ENCODE peak calls at places on chromosome 14, in four cellular contexts. N is neuronal stem cell, S is fibroblast of lung, F is mesenchymal stem cell. B is an unnamed sample.

GRCh38 chr14:88667555-88668273 is 104.9 kb downstream of the ZC3H14 start:
- DNase-seq in N (peak), S (peak), F (peak), B (peak)

GRCh38 chr14:75280831-75281690 is 2.4 kb downstream of the FOS start:
- DNase-seq in N (no peak), S (peak), F (peak), B (peak)

GRCh38 chr14:78023112-78023511 is 147.1 kb upstream of the NRXN3 start:
- DNase-seq in N (no peak), S (no peak), F (no peak), B (no peak)

GRCh38 chr14:104390221-104390931 is 189.2 kb upstream of the C14orf180 start:
- DNase-seq in N (no peak), S (no peak), F (no peak), B (no peak)

GRCh38 chr14:71365305-71365865 is 458.1 kb downstream of the PCNX1 start:
- DNase-seq in N (no peak), S (no peak), F (no peak), B (peak)

GRCh38 chr14:58587271-58587670 is 50.5 kb upstream of the DACT1 start:
- DNase-seq in N (no peak), S (peak), F (peak), B (peak)

GRCh38 chr14:58414845-58415244 is 12.5 kb downstream of the TIMM9 start:
- DNase-seq in N (no peak), S (no peak), F (no peak), B (no peak)

GRCh38 chr14:101549154-101549553 is 12.1 kb upstream of the DIO3 start:
- DNase-seq in N (no peak), S (no peak), F (no peak), B (no peak)

GRCh38 chr14:37763266-37763665 is 167.8 kb downstream of the TTC6 start:
- DNase-seq in N (no peak), S (no peak), F (no peak), B (no peak)

GRCh38 chr14:81243499-81243898 is 22.7 kb upstream of the GTF2A1 start:
- DNase-seq in N (no peak), S (no peak), F (no peak), B (no peak)

GRCh38 chr14:70808023-70808401 is 1.3 kb downstream of the MAP3K9 start:
- DNase-seq in N (no peak), S (no peak), F (no peak), B (no peak)

GRCh38 chr14:38618514-38618913 is 362.6 kb upstream of the CLEC14A start:
- DNase-seq in N (no peak), S (no peak), F (no peak), B (no peak)

GRCh38 chr14:76500011-76500410 is 124.1 kb downstream of the ESRRB start:
- DNase-seq in N (no peak), S (no peak), F (no peak), B (peak)

GRCh38 chr14:77071938-77072388 is 26.1 kb upstream of the CIPC start:
- DNase-seq in N (no peak), S (peak), F (no peak), B (peak)

GRCh38 chr14:50272498-50272897 is 39.5 kb downstream of the L2HGDH start:
- DNase-seq in N (no peak), S (no peak), F (no peak), B (no peak)

GRCh38 chr14:58082491-58083098 is 69.4 kb downstream of the ARMH4 start:
- DNase-seq in N (no peak), S (peak), F (peak), B (peak)

GRCh38 chr14:89310211-89310610 is 106.8 kb downstream of the FOXN3 start:
- DNase-seq in N (no peak), S (no peak), F (no peak), B (no peak)

GRCh38 chr14:23114669-23115491 is 4.2 kb downstream of the CEBPE start:
- DNase-seq in N (no peak), S (peak), F (peak), B (peak)

GRCh38 chr14:101222362-101223090 is 319.0 kb upstream of the RTL1 start:
- DNase-seq in N (peak), S (no peak), F (no peak), B (no peak)

GRCh38 chr14:79009286-79009685 is 839.1 kb downstream of the NRXN3 start:
- DNase-seq in N (no peak), S (no peak), F (no peak), B (no peak)

GRCh38 chr14:92719890-92720323 is 28.5 kb downstream of the LGMN start:
- DNase-seq in N (no peak), S (no peak), F (peak), B (no peak)

GRCh38 chr14:64400829-64401459 is 12.8 kb downstream of the MTHFD1 start:
- DNase-seq in N (no peak), S (no peak), F (no peak), B (no peak)

GRCh38 chr14:66782853-66783252 is 274.9 kb downstream of the GPHN start:
- DNase-seq in N (no peak), S (no peak), F (no peak), B (no peak)

GRCh38 chr14:73644531-73645247 is at the start of gene DNAL1:
- DNase-seq in N (peak), S (peak), F (peak), B (peak)

GRCh38 chr14:59347511-59347900 is 117.7 kb downstream of the GPR135 start:
- DNase-seq in N (no peak), S (no peak), F (no peak), B (no peak)

GRCh38 chr14:77376380-77376770 is 519 bp downstream of the TMED8 start:
- DNase-seq in N (peak), S (peak), F (peak), B (no peak)

GRCh38 chr14:64591809-64592208 is 42.0 kb downstream of the PPP1R36 start:
- DNase-seq in N (no peak), S (no peak), F (peak), B (peak)

GRCh38 chr14:73276836-73277235 is 39.5 kb downstream of the PAPLN start:
- DNase-seq in N (no peak), S (no peak), F (no peak), B (no peak)

GRCh38 chr14:94036328-94037167 is 10.4 kb downstream of the OTUB2 start:
- DNase-seq in N (peak), S (peak), F (peak), B (peak)

GRCh38 chr14:30223385-30223785 is 295.7 kb upstream of the PRKD1 start:
- DNase-seq in N (no peak), S (peak), F (peak), B (peak)

GRCh38 chr14:75995372-75996041 is 9.9 kb downstream of the IFT43 start:
- DNase-seq in N (no peak), S (peak), F (no peak), B (peak)

GRCh38 chr14:100577986-100578431 is 9.2 kb downstream of the BEGAIN start:
- DNase-seq in N (no peak), S (no peak), F (no peak), B (no peak)

GRCh38 chr14:101083564-101084435 is 180.3 kb upstream of the RTL1 start:
- DNase-seq in N (no peak), S (no peak), F (no peak), B (no peak)

GRCh38 chr14:59482471-59483331 is 1.5 kb downstream of the L3HYPDH start:
- DNase-seq in N (no peak), S (peak), F (peak), B (peak)

GRCh38 chr14:68667313-68667791 is 125.5 kb downstream of the ZFP36L1 start:
- DNase-seq in N (no peak), S (peak), F (peak), B (peak)
- H3K9ac ChIP-seq in N (no peak), S (no peak), F (no peak), B (no peak)

GRCh38 chr14:68788275-68789001 is 4.4 kb downstream of the ZFP36L1 start:
- DNase-seq in N (no peak), S (peak), F (peak), B (no peak)

GRCh38 chr14:68790656-68791077 is 2.2 kb downstream of the ZFP36L1 start:
- DNase-seq in N (no peak), S (no peak), F (no peak), B (no peak)

GRCh38 chr14:68791078-68791983 is 1.5 kb downstream of the ZFP36L1 start:
- DNase-seq in N (no peak), S (peak), F (peak), B (no peak)

GRCh38 chr14:68789002-68789797 is 3.7 kb downstream of the ZFP36L1 start:
- DNase-seq in N (no peak), S (peak), F (peak), B (peak)

GRCh38 chr14:68789798-68790655 is 2.8 kb downstream of the ZFP36L1 start:
- DNase-seq in N (no peak), S (peak), F (peak), B (no peak)
- H3K4me3 ChIP-seq in N (peak), S (peak), F (peak), B (peak)

DNA sequence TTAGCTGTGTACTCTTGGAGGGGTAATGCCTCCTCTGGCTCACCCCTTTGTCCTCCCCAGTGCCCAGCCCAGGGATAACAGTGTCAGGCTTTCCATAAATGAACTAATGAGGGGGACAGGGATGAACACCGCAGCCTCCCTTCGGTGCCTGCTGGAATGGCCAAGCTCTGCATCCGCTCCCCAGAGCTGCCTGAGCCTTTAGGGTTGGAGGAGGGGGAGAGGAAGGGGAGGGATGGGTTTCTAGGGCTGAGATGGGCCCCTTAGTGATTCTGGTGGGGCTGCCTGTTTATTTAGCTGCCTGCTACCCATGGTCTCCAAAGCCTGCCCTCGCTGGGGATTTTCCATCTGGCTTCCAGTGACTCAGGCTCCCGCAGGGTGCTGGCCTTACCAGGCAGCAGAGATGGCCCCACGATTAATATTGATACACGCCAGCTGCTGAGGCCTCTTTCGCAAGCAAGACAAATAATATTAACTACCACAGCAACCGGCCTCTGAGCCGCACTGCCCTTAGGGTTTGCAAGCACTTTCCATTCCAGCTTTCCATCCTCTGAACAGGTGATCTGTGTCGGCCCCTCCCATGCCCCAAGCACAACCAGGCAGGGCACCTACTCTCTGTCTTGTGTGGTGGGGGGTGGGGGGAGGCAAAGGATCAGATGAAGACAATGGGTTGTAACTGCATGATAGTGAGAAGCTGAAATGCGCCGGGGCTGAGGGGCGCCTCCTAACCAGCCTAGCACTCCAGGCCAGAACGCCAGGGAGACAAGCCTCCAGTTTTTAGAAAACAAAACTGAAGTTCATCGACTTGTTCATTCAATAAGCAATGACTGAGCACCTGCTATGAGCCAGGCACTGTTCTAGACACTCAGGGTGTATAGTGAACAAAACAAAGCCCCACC is 56.7 kb downstream of the C14orf132 start:
- DNase-seq in N (no peak), S (peak), F (peak), B (peak)
- H3K9ac ChIP-seq in N (no peak), S (no peak), F (peak), B (peak)

GRCh38 chr14:102932484-102933248 is 10.2 kb downstream of the AMN start:
- DNase-seq in N (no peak), S (no peak), F (no peak), B (no peak)

GRCh38 chr14:102930138-102930752 is 7.8 kb downstream of the AMN start:
- DNase-seq in N (no peak), S (no peak), F (no peak), B (no peak)

GRCh38 chr14:102929349-102930137 is 7.1 kb downstream of the AMN start:
- DNase-seq in N (no peak), S (no peak), F (no peak), B (no peak)

GRCh38 chr14:102931580-102932285 is 9.3 kb downstream of the AMN start:
- DNase-seq in N (no peak), S (no peak), F (no peak), B (no peak)

GRCh38 chr14:102930753-102931579 is 8.5 kb downstream of the AMN start:
- DNase-seq in N (no peak), S (peak), F (peak), B (peak)
- H3K4me3 ChIP-seq in N (no peak), S (no peak), F (no peak), B (no peak)